ENCODE peak calls at places on chromosomes 6 and 20, in seven cellular contexts. T is astrocyte of the hippocampus; A is Right ventricle myocardium superior; F is NCI-H2029 treated with DMSO at 0.1 percent for 48 hours; Z is NCI-H69; M is CD4-positive, alpha-beta memory T cell; R is left cardiac atrium. H is an unnamed sample.

GRCh38 chr20:42484335-42484734 is 705.4 kb downstream of the PTPRT start:
- DNase-seq in A (no peak), T (peak), Z (no peak), R (no peak), M (no peak), F (peak), H (no peak)

GRCh38 chr20:50704971-50705370 is 13.6 kb upstream of the RIPOR3 start:
- DNase-seq in R (no peak), M (no peak), F (no peak), A (no peak), T (peak), Z (no peak), H (no peak)

GRCh38 chr6:12608016-12608860 is 108.3 kb upstream of the PHACTR1 start:
- DNase-seq in M (no peak), T (peak), F (no peak), Z (no peak), A (no peak), R (no peak), H (no peak)

GRCh38 chr6:118724211-118724610 is 72.8 kb upstream of the CEP85L start:
- DNase-seq in R (no peak), Z (no peak), T (peak), F (no peak), M (no peak), A (no peak), H (no peak)

GRCh38 chr6:1594495-1595200 is 15.1 kb upstream of the FOXC1 start:
- DNase-seq in Z (peak), R (no peak), T (no peak), M (no peak), F (no peak), A (no peak), H (no peak)

GRCh38 chr6:30691208-30691872 is 556 bp upstream of the NRM start:
- DNase-seq in A (no peak), M (no peak), T (no peak), R (no peak), Z (peak), F (no peak), H (no peak)

GRCh38 chr6:158649289-158650143 is at the start of gene SYTL3:
- DNase-seq in M (peak), R (peak), A (peak), Z (no peak), T (peak), F (peak), H (no peak)

GRCh38 chr6:168596316-168596715 is 155.3 kb downstream of the SMOC2 start:
- DNase-seq in T (no peak), A (no peak), R (no peak), Z (no peak), F (no peak), M (no peak), H (no peak)

GRCh38 chr6:100096356-100096755 is 102.3 kb upstream of the MCHR2 start:
- DNase-seq in R (no peak), F (no peak), M (no peak), A (no peak), Z (no peak), T (no peak), H (no peak)

GRCh38 chr6:30129270-30129669 is 6.7 kb upstream of the TRIM40 start:
- DNase-seq in R (no peak), A (no peak), F (no peak), Z (peak), T (no peak), M (no peak), H (no peak)

GRCh38 chr20:62925420-62926228 is 681 bp downstream of the DIDO1 start:
- DNase-seq in T (peak), R (peak), F (peak), Z (peak), M (peak), A (peak), H (peak)

GRCh38 chr6:5337573-5337972 is 76.3 kb downstream of the FARS2 start:
- DNase-seq in R (no peak), T (peak), F (no peak), M (no peak), A (no peak), Z (no peak), H (no peak)

GRCh38 chr6:151325075-151326050 is 66.0 kb downstream of the ZBTB2 start:
- DNase-seq in M (no peak), F (no peak), R (peak), T (peak), Z (peak), A (peak), H (peak)

GRCh38 chr6:37059344-37060194 is 54.1 kb downstream of the FGD2 start:
- DNase-seq in F (no peak), Z (peak), T (peak), R (peak), M (no peak), A (peak), H (peak)

GRCh38 chr20:25399038-25399430 is 8.4 kb upstream of the ABHD12 start:
- DNase-seq in M (peak), A (no peak), T (peak), R (no peak), F (peak), Z (peak), H (peak)

GRCh38 chr6:152575621-152576150 is 61.5 kb downstream of the SYNE1 start:
- DNase-seq in F (no peak), A (no peak), T (peak), M (no peak), R (no peak), Z (no peak), H (no peak)

GRCh38 chr20:63974402-63975200 is 4.8 kb downstream of the SAMD10 start:
- DNase-seq in M (no peak), Z (peak), T (peak), F (peak), R (peak), A (no peak), H (no peak)

H was measured in RKO.